ENCODE peak calls at places on chromosomes 12 and 14, in four cellular contexts. Y is CD8-positive, alpha-beta memory T cell; O is GM23248; F is sigmoid colon. S is an unnamed sample. For H3K36me3, the result is how much of the 10 kb centered on the place peaks cover.

GRCh38 chr14:21103165-21103709 is 2.4 kb downstream of the TMEM253 start:
- DNase-seq in Y (no peak), O (no peak), F (no peak), S (no peak)

GRCh38 chr12:24947541-24948451 is 1.1 kb downstream of the BCAT1 start:
- DNase-seq in Y (no peak), O (peak), F (no peak), S (no peak)

GRCh38 chr12:93174048-93174447 is 203.7 kb upstream of the NUDT4 start:
- DNase-seq in Y (no peak), O (peak), F (no peak), S (peak)

GRCh38 chr14:51547260-51547659 is 104.5 kb upstream of the FRMD6 start:
- DNase-seq in Y (no peak), O (peak), F (peak), S (peak)

GRCh38 chr12:124425667-124426066 is 130.8 kb downstream of the RFLNA start:
- DNase-seq in Y (no peak), O (no peak), F (no peak), S (no peak)

GRCh38 chr12:103046154-103046553 is 88.7 kb downstream of the ASCL1 start:
- DNase-seq in Y (no peak), O (no peak), F (no peak), S (no peak)

GRCh38 chr12:56010112-56010570 is 10.7 kb upstream of the IKZF4 start:
- DNase-seq in Y (no peak), O (no peak), F (no peak), S (no peak)

GRCh38 chr12:127293507-127294310 is 973.3 kb upstream of the TMEM132C start:
- DNase-seq in Y (peak), O (peak), F (no peak), S (peak)

GRCh38 chr12:101826766-101827368 is 3.9 kb downstream of the GNPTAB start:
- DNase-seq in Y (no peak), O (no peak), F (no peak), S (no peak)

GRCh38 chr14:96180004-96180403 is 24.6 kb upstream of the BDKRB2 start:
- DNase-seq in Y (no peak), O (no peak), F (no peak), S (no peak)

GRCh38 chr12:89225808-89226368 is 126.4 kb downstream of the DUSP6 start:
- DNase-seq in Y (no peak), O (peak), F (no peak), S (peak)

GRCh38 chr14:92702441-92702918 is 45.9 kb downstream of the LGMN start:
- DNase-seq in Y (no peak), O (no peak), F (no peak), S (no peak)

GRCh38 chr12:78914859-78915331 is 50.3 kb downstream of the SYT1 start:
- DNase-seq in Y (no peak), O (no peak), F (no peak), S (no peak)

GRCh38 chr14:61337893-61338292 is 16.5 kb downstream of the PRKCH start:
- DNase-seq in Y (peak), O (no peak), F (no peak), S (no peak)

GRCh38 chr14:58638231-58639205 is 756 bp downstream of the DACT1 start:
- DNase-seq in Y (no peak), O (peak), F (peak), S (no peak)

GRCh38 chr14:91374287-91374880 is 43.2 kb downstream of the CCDC88C start:
- DNase-seq in Y (no peak), O (no peak), F (no peak), S (no peak)

GRCh38 chr12:105013892-105014291 is 27.8 kb downstream of the NOPCHAP1 start:
- DNase-seq in Y (no peak), O (peak), F (no peak), S (peak)

GRCh38 chr12:9781360-9781759 is 20.7 kb upstream of the CD69 start:
- DNase-seq in Y (no peak), O (no peak), F (no peak), S (no peak)

GRCh38 chr12:57904848-57905811 is 36.2 kb upstream of the ATP23 start:
- DNase-seq in Y (peak), O (peak), F (peak), S (peak)

GRCh38 chr12:93698307-93699092 is 21.3 kb downstream of the CRADD start:
- DNase-seq in Y (no peak), O (peak), F (no peak), S (no peak)

GRCh38 chr12:24902521-24903304 is 46.2 kb downstream of the BCAT1 start:
- DNase-seq in Y (no peak), O (peak), F (no peak), S (no peak)

GRCh38 chr12:132285311-132285741 is 44.1 kb downstream of the GALNT9 start:
- DNase-seq in Y (no peak), O (no peak), F (no peak), S (no peak)

GRCh38 chr14:75437201-75438143 is 9.7 kb downstream of the JDP2 start:
- DNase-seq in Y (no peak), O (no peak), F (no peak), S (no peak)

GRCh38 chr14:71498151-71498734 is 434.0 kb upstream of the RGS6 start:
- DNase-seq in Y (no peak), O (peak), F (no peak), S (no peak)

GRCh38 chr12:126483145-126484068 is 1418.2 kb downstream of the AACS start:
- DNase-seq in Y (no peak), O (peak), F (peak), S (no peak)

GRCh38 chr14:92341791-92342190 is 18.8 kb downstream of the SLC24A4 start:
- DNase-seq in Y (no peak), O (no peak), F (no peak), S (no peak)

GRCh38 chr12:43653917-43654316 is 101.9 kb upstream of the ADAMTS20 start:
- DNase-seq in Y (no peak), O (no peak), F (no peak), S (no peak)

GRCh38 chr14:53509227-53509822 is 356.2 kb upstream of the DDHD1 start:
- DNase-seq in Y (no peak), O (peak), F (peak), S (no peak)

GRCh38 chr12:100699209-100699608 is 95.4 kb upstream of the ANO4 start:
- DNase-seq in Y (no peak), O (no peak), F (no peak), S (no peak)

GRCh38 chr14:103056322-103057027 is 874 bp downstream of the CDC42BPB start:
- DNase-seq in Y (no peak), O (peak), F (peak), S (peak)

GRCh38 chr12:106123551-106123991 is 15.2 kb downstream of the NUAK1 start:
- DNase-seq in Y (no peak), O (peak), F (no peak), S (no peak)

GRCh38 chr12:92425152-92425551 is 277.6 kb upstream of the PLEKHG7 start:
- DNase-seq in Y (no peak), O (no peak), F (no peak), S (no peak)

GRCh38 chr14:69547701-69548348 is 26.8 kb downstream of the CCDC177 start:
- DNase-seq in Y (no peak), O (peak), F (no peak), S (peak)

GRCh38 chr12:123058980-123059379 is 78.5 kb downstream of the ARL6IP4 start:
- DNase-seq in Y (no peak), O (peak), F (no peak), S (no peak)

GRCh38 chr14:68349900-68350323 is 443.0 kb downstream of the ZFP36L1 start:
- DNase-seq in Y (no peak), O (no peak), F (no peak), S (peak)

GRCh38 chr12:57759360-57759980 is 4.6 kb downstream of the MARCHF9 start:
- DNase-seq in Y (no peak), O (peak), F (no peak), S (no peak)

GRCh38 chr12:123912415-123913385 is 59.9 kb downstream of the CCDC92 start:
- DNase-seq in Y (no peak), O (no peak), F (no peak), S (no peak)

GRCh38 chr14:53247596-53248370 is 94.7 kb upstream of the DDHD1 start:
- DNase-seq in Y (no peak), O (no peak), F (no peak), S (no peak)

DNA sequence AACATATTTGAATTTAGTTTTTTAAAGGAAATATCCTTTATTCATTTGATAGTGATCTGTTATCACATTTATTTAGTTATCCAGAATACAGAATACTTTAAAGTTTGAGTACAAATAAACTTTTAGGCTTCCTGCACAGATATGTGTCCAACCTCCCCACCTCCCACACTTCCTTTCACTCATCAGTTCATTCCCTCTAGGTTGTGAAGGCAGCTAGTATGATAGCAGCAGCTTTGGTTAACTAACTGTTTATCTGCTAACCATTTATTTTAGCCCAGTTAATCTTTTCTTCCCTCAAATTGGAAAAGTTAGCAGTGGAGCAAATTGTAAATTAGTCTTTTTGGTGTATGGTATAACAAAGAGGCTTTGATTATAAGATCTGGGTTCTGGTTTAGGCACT is 35.7 kb downstream of the CNOT2 start:
- DNase-seq in Y (no peak), O (no peak), F (no peak), S (no peak)
- H3K36me3 ChIP-seq in Y (under half), O (under half), F (under half), S (under half)

DNA sequence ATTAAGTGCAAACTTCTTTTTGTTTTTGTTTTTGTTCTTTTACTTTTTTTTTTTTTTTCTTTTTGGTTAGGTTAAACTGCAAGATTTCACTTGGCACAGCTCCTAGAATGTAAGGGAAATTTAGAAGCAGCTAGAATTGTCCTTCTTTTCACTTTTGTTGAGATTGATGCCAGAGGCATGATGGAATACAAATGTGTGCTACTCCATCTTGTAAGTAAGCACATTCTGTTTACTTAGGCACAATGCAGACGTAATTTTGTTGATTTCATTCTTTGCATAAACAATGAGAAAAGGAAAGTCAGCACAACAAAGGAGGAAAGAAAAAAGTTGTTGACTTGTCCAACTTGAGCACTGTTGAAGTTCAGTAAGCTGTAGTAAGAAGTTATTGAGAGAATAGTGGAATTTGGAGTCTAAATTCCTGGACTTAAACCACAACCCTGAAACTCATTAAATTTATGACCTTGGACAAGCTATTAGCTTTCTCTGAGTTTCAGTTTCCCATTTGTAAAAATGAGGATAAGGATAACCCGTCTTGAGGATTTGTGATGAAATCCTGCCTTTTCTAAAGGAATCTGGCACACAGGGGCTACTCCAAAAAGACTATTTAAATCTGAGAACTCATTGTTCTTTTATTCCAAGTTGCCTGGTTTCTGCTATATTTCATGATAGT is 19.5 kb upstream of the CNTN1 start:
- DNase-seq in Y (no peak), O (no peak), F (no peak), S (no peak)
- H3K36me3 ChIP-seq in Y (under half), O (under half), F (under half), S (under half)

GRCh38 chr14:100263141-100263540 is 24.2 kb downstream of the YY1 start:
- DNase-seq in Y (no peak), O (peak), F (no peak), S (no peak)

GRCh38 chr14:100262545-100262944 is 23.6 kb downstream of the YY1 start:
- DNase-seq in Y (no peak), O (no peak), F (no peak), S (no peak)

GRCh38 chr14:100271247-100271939 is 32.4 kb downstream of the YY1 start:
- DNase-seq in Y (no peak), O (peak), F (no peak), S (no peak)

GRCh38 chr14:100268591-100269207 is 29.8 kb downstream of the YY1 start:
- DNase-seq in Y (no peak), O (peak), F (no peak), S (peak)

GRCh38 chr14:100267990-100268389 is 29.0 kb downstream of the YY1 start:
- DNase-seq in Y (no peak), O (no peak), F (no peak), S (no peak)
- H3K36me3 ChIP-seq in Y (under half), O (under half), F (under half), S (under half)

GRCh38 chr12:109449845-109450532 is 27.1 kb downstream of the KCTD10 start:
- DNase-seq in Y (no peak), O (no peak), F (no peak), S (no peak)
- H3K36me3 ChIP-seq in Y (under half), O (half or more), F (under half), S (half or more)

GRCh38 chr14:55139152-55139551 is 10.1 kb downstream of the LGALS3 start:
- DNase-seq in Y (no peak), O (no peak), F (no peak), S (no peak)
- H3K36me3 ChIP-seq in Y (under half), O (half or more), F (under half), S (under half)

GRCh38 chr12:112169086-112169872 is 43.9 kb downstream of the TRAFD1 start:
- DNase-seq in Y (no peak), O (no peak), F (no peak), S (no peak)
- H3K36me3 ChIP-seq in Y (under half), O (under half), F (under half), S (under half)

DNA sequence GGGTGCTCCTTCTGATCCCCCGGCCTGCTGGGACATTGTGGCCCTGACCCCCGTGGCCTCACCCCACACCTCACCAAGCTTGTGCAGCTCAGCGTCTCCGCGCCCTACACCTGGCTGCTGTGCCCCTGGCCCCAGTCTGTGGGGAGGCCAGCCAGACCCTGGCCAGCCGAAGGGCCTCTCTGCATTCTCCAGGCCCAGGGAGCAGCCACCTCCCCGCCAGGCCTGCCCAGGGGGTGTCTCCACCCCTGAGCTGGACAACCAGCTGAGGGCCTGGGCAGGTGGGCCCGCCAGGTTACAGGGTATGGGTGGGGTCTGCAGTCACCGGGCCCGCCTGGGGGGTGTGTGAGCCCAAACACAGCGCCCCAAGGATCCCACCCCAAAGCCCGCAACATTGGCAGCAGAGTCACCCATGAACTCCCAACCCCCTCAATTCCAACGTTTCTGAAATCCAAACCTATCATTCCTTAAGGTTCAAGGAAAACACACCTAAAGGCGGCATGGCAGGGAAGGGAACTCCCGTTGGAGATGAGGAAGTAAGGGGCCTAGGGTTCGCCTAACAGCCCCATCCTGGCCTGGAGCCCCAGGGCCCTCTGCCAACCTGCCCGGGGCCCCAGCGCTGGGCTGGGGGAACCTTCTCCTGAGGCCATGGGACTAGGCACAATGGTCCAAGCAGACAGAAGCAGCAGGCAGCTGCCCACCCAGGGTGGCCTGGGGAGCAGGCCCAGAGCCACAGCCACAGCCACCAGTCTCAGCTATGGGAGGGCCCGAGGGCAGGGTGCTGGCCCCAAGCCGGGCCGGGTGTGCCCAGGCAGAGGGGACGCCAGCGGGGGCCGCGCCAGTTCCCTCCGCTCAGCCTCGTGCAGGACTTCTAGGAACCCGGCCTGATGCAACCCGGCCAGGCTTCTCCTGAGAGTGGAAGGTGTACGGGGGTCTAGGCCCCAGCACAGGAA is 8.5 kb downstream of the AKT1 start:
- DNase-seq in Y (no peak), O (no peak), F (no peak), S (no peak)
- H3K36me3 ChIP-seq in Y (under half), O (under half), F (under half), S (under half)

GRCh38 chr14:100237735-100238418 is 1.1 kb upstream of the YY1 start:
- DNase-seq in Y (peak), O (peak), F (peak), S (no peak)

GRCh38 chr14:100239200-100239839 is 376 bp downstream of the YY1 start:
- DNase-seq in Y (peak), O (peak), F (peak), S (no peak)

GRCh38 chr14:100238419-100239199 is at the start of gene YY1:
- DNase-seq in Y (peak), O (peak), F (peak), S (peak)

GRCh38 chr14:100234511-100234910 is 4.4 kb upstream of the YY1 start:
- DNase-seq in Y (no peak), O (no peak), F (no peak), S (no peak)

DNA sequence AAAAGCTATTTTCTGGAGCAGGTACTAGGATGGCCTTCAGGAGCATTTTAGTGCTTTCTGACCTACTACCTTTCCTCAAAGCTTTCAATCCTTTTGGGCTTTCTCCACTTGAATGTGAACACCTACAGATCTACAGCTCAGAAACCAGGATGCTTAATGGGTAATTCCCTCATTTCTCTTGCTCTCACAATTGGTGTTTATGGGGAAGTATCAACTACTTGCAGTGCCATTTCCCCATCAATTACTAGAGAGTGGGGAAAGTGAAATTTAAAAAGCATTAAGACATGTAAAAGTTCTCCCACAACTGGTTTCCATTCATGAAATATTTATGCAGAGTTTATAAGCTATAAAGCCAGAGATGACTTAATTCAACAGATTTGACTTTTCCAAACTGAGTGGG is 2.1 kb upstream of the YY1 start:
- DNase-seq in Y (no peak), O (no peak), F (no peak), S (no peak)
- H3K36me3 ChIP-seq in Y (under half), O (under half), F (under half), S (under half)

GRCh38 chr12:3416159-3416558 is 74.8 kb upstream of the PRMT8 start:
- DNase-seq in Y (no peak), O (no peak), F (no peak), S (no peak)
- H3K36me3 ChIP-seq in Y (under half), O (under half), F (under half), S (under half)